ENCODE peak calls at places on chromosomes 7 and 10, in six cellular contexts. O, Z, T, Q, W and D are unnamed samples.

GRCh38 chr10:100516847-100517246 is 2.8 kb downstream of the SEC31B start:
- DNase-seq in T (no peak), O (no peak), Q (peak; percentile 15), W (no peak), Z (peak; percentile 74), D (peak; percentile 53)

GRCh38 chr10:98414932-98415709 is at the start of gene PYROXD2:
- DNase-seq in Z (peak; percentile 95), Q (peak; percentile 99), T (peak; percentile 65), O (peak; percentile 84), W (peak; percentile 94), D (peak; percentile 99)

GRCh38 chr10:30247704-30248103 is 101.4 kb downstream of the MTPAP start:
- DNase-seq in Z (no peak), Q (no peak), O (no peak), W (no peak), T (no peak), D (no peak)

GRCh38 chr10:88111294-88111693 is 247.9 kb downstream of the PTEN start:
- DNase-seq in Z (no peak), T (no peak), O (no peak), Q (no peak), W (no peak), D (no peak)

GRCh38 chr10:59362991-59363390 is 642 bp upstream of the FAM13C start:
- DNase-seq in Z (peak; percentile 74), W (peak; percentile 77), Q (peak; percentile 27), O (peak; percentile 67), T (no peak), D (peak; percentile 65)

GRCh38 chr7:95605275-95605674 is 9.0 kb upstream of the PDK4 start:
- DNase-seq in Q (no peak), O (no peak), W (no peak), Z (peak; percentile 56), T (no peak), D (no peak)

GRCh38 chr10:24951201-24952145 is 933 bp downstream of the PRTFDC1 start:
- DNase-seq in O (peak; percentile 65), W (peak; percentile 66), Z (no peak), T (no peak), Q (peak; percentile 18), D (peak; percentile 86)

GRCh38 chr10:110400173-110400947 is 95.6 kb upstream of the SMNDC1 start:
- DNase-seq in T (no peak), Z (no peak), O (no peak), W (no peak), Q (no peak), D (no peak)

GRCh38 chr10:3729397-3729796 is 55.6 kb downstream of the KLF6 start:
- DNase-seq in W (peak; percentile 59), Q (no peak), O (no peak), T (no peak), Z (no peak), D (no peak)

GRCh38 chr10:21002097-21002878 is 105.2 kb upstream of the NEBL start:
- DNase-seq in W (no peak), Q (no peak), Z (no peak), O (no peak), T (no peak), D (peak; percentile 81)

GRCh38 chr10:132685121-132685891 is 100.6 kb downstream of the NKX6-2 start:
- DNase-seq in Z (peak; percentile 46), Q (peak; percentile 81), T (peak; percentile 7), W (peak; percentile 37), O (no peak), D (peak; percentile 97)